ENCODE peak calls at places on chromosomes 5 and 9, in ten cellular contexts. X is DND-41; H is CD4-positive, alpha-beta memory T cell; T is GM23248; C is PC-9; D is colonic mucosa; W is left ventricle myocardium inferior; G is neuronal stem cell; J is HepG2; A is ovary. B is an unnamed sample.
A peak's percentile ranks its signal among the peaks of the same experiment; 100 is the strongest.

GRCh38 chr9:130119521-130120206 is 52.5 kb upstream of the NCS1 start:
- DNase-seq in T (no peak), W (no peak), A (no peak), D (no peak), H (no peak), G (no peak), X (no peak), J (no peak), C (no peak), B (no peak)

GRCh38 chr9:89527084-89527483 is 29.2 kb upstream of the SEMA4D start:
- DNase-seq in C (peak; percentile 47), G (no peak), D (peak; percentile 35), J (no peak), A (no peak), H (no peak), X (no peak), W (peak; percentile 57), T (no peak), B (no peak)

GRCh38 chr9:127853312-127854168 is 918 bp downstream of the ENG start:
- DNase-seq in J (no peak), D (no peak), X (no peak), T (peak; percentile 69), G (no peak), W (no peak), A (no peak), H (no peak), C (peak; percentile 39), B (no peak)

GRCh38 chr5:87099246-87099914 is 168.3 kb upstream of the RASA1 start:
- DNase-seq in G (no peak), J (no peak), H (no peak), T (no peak), A (no peak), X (no peak), D (no peak), W (no peak), C (peak; percentile 75), B (no peak)

GRCh38 chr9:128321343-128321742 is 904 bp downstream of the TRUB2 start:
- DNase-seq in W (no peak), T (peak; percentile 6), C (no peak), A (no peak), G (no peak), J (no peak), H (no peak), D (no peak), X (no peak), B (no peak)

GRCh38 chr9:13358128-13358527 is 78.6 kb upstream of the MPDZ start:
- DNase-seq in X (no peak), C (no peak), A (no peak), D (no peak), J (no peak), G (no peak), T (peak; percentile 91), W (no peak), H (no peak), B (no peak)

GRCh38 chr9:130442746-130443455 is 1.9 kb upstream of the ASS1 start:
- DNase-seq in D (no peak), W (no peak), T (no peak), H (no peak), A (no peak), X (no peak), J (no peak), G (no peak), C (no peak), B (no peak)

GRCh38 chr9:101524371-101524770 is 9.3 kb upstream of the RNF20 start:
- DNase-seq in J (no peak), T (no peak), X (no peak), H (no peak), W (no peak), D (no peak), C (no peak), A (no peak), G (no peak), B (no peak)

GRCh38 chr9:13804532-13804931 is 509.4 kb downstream of the NFIB start:
- DNase-seq in A (no peak), X (no peak), T (no peak), W (no peak), C (no peak), H (no peak), J (no peak), G (no peak), D (no peak), B (no peak)

GRCh38 chr5:163347671-163348070 is 89.7 kb upstream of the CCNG1 start:
- DNase-seq in H (peak; percentile 41), T (peak; percentile 64), G (peak; percentile 73), A (peak; percentile 26), J (peak; percentile 59), W (no peak), X (peak; percentile 73), C (no peak), D (peak; percentile 72), B (peak; percentile 66)

GRCh38 chr9:86764230-86765039 is 182.9 kb downstream of the GAS1 start:
- DNase-seq in G (no peak), J (no peak), A (no peak), C (no peak), X (no peak), H (no peak), W (no peak), D (no peak), T (peak; percentile 43), B (no peak)

GRCh38 chr5:83562817-83563557 is 91.4 kb downstream of the VCAN start:
- DNase-seq in C (no peak), X (no peak), D (no peak), J (peak; percentile 56), H (no peak), G (no peak), W (no peak), T (peak; percentile 51), A (no peak), B (no peak)

GRCh38 chr9:112572416-112572815 is 85.8 kb downstream of the KIAA1958 start:
- DNase-seq in X (no peak), C (no peak), W (no peak), G (no peak), J (no peak), D (no peak), H (no peak), T (no peak), A (no peak), B (no peak)

GRCh38 chr5:58944221-58944620 is 361.3 kb downstream of the RAB3C start:
- DNase-seq in T (peak; percentile 26), X (no peak), D (no peak), C (no peak), G (no peak), A (no peak), W (no peak), J (no peak), H (no peak), B (no peak)

GRCh38 chr9:16316911-16317817 is 553.3 kb downstream of the BNC2 start:
- DNase-seq in H (no peak), J (no peak), C (no peak), W (no peak), X (no peak), T (no peak), G (no peak), A (no peak), D (no peak), B (no peak)

GRCh38 chr5:177113566-177114424 is 19.8 kb upstream of the NSD1 start:
- DNase-seq in X (peak; percentile 78), H (peak; percentile 80), A (peak; percentile 79), W (peak; percentile 75), C (peak; percentile 52), J (peak; percentile 62), G (peak; percentile 78), T (peak; percentile 76), D (peak; percentile 84), B (peak; percentile 86)

GRCh38 chr9:136697821-136698526 is 10.7 kb upstream of the AGPAT2 start:
- DNase-seq in X (no peak), G (no peak), J (peak; percentile 78), D (no peak), A (no peak), H (no peak), T (no peak), W (no peak), C (no peak), B (no peak)
- H3K4me3 ChIP-seq in X (no peak overlapping the region), G (no peak overlapping the region), J (peak overlapping the region; percentile 73), D (no peak overlapping the region), A (no peak overlapping the region), H (no peak overlapping the region), T (no peak overlapping the region), W (no peak overlapping the region), C (no peak overlapping the region), B (no peak overlapping the region)

DNA sequence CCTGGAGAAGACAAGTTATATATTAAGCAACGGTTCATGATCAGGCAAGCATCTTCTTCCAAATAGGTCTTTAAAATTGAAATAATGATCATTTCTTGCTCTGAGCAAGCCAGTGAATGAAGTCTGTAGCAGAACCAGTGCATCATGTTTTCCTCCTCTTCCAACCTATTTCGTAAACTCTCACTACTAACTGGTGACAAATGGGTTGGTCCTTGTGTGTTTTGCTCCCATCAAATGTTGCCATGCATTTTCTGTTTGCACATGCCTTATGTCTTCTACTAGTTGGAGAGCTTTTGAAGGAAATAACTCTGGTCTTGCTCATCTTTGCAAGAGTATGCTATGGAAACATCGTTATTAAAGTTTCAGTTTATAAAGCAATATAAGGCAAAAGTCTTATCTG is 37.2 kb upstream of the SPDL1 start:
- DNase-seq in T (peak; percentile 53), J (no peak), G (no peak), A (no peak), C (no peak), H (no peak), X (no peak), W (no peak), D (no peak), B (no peak)
- H3K27me3 ChIP-seq in T (no peaks in the 10 kb centered on the region), J (no peaks in the 10 kb centered on the region), G (no peaks in the 10 kb centered on the region), A (no peaks in the 10 kb centered on the region), C (peaks cover 6% of the 10 kb centered on the region), H (no peaks in the 10 kb centered on the region), X (peaks cover 21% of the 10 kb centered on the region), W (peaks cover 57% of the 10 kb centered on the region), D (no peaks in the 10 kb centered on the region), B (no peaks in the 10 kb centered on the region)

GRCh38 chr5:109403469-109403868 is 6.3 kb downstream of the PJA2 start:
- DNase-seq in H (no peak), D (no peak), W (no peak), T (no peak), X (no peak), J (no peak), G (no peak), A (no peak), C (no peak), B (no peak)
- H3K4me1 ChIP-seq in H (peaks cover 92% of the 10 kb centered on the region), D (no peaks in the 10 kb centered on the region), W (peaks cover 80% of the 10 kb centered on the region), T (peaks cover 25% of the 10 kb centered on the region), X (peaks cover 44% of the 10 kb centered on the region), J (peaks cover 43% of the 10 kb centered on the region), G (no peaks in the 10 kb centered on the region), A (peaks cover 4% of the 10 kb centered on the region), C (peaks cover 21% of the 10 kb centered on the region), B (peaks cover 44% of the 10 kb centered on the region)

DNA sequence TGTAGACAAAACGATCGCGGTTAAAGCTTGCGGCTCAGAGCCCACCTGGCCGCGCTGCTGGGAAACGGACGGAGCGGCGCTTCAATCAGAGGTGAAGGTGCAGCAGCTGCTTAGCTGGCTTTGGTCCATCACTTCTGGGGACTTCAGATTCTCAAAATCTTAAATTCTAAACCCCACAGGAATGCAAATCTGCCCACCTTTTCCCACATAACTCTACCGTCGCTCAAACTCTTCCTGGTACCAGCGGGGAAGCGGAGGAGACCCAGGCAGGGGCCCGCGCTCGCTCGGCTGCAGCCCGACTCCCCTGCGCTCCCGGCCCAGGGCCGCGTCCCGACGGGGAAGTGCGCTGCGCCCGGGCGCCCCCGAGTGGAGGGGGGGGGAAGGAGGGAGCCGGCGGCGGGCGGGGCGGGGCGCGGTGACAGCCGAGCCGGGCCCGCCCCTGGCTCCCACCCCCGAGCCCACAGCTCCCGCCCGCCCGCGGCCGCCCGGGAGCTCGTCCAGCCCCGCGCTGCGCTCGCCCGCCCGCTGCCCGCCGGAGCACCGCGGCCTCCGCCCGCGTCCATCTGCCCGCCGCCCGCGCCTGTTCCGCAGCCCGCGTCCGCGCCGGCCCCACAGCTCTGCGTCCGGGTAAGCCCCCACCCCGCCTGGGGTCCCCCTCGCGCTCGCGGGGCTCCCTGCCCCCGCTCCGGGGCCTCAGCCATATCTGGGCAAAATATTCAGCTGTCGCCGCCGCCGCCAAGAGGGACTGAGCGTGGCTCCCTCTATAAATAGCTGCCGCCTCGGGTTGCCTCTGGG is at the start of gene TMOD1:
- DNase-seq in W (peak; percentile 82), H (peak; percentile 12), A (peak; percentile 84), T (peak; percentile 66), D (peak; percentile 75), X (peak; percentile 37), J (peak; percentile 35), C (peak; percentile 39), G (peak; percentile 37), B (peak; percentile 56)
- H3K4me3 ChIP-seq in W (peak within 1 kb of the TSS; percentile 77), H (no peak within 1 kb of the TSS), A (peak within 1 kb of the TSS; percentile 93), T (peak within 1 kb of the TSS; percentile 73), D (peak within 1 kb of the TSS; percentile 67), X (peak within 1 kb of the TSS; percentile 32), J (peak within 1 kb of the TSS; percentile 73), C (peak within 1 kb of the TSS; percentile 93), G (no peak within 1 kb of the TSS), B (peak within 1 kb of the TSS; percentile 81)